ENCODE peak calls at places on chromosomes 6 and 20, in seven cellular contexts. P, K, X, C, L, J and S are unnamed samples.

GRCh38 chr6:112156694-112157093 is 69.3 kb downstream of the FAM229B start:
- DNase-seq in K (no peak), P (no peak), J (no peak), L (no peak), X (no peak), C (no peak), S (no peak)

GRCh38 chr6:21189721-21190120 is 403.8 kb upstream of the SOX4 start:
- DNase-seq in K (no peak), J (no peak), C (no peak), X (no peak), P (no peak), L (no peak), S (no peak)

GRCh38 chr6:1917628-1918371 is 308.1 kb downstream of the FOXC1 start:
- DNase-seq in C (no peak), J (no peak), L (no peak), X (no peak), P (peak; percentile 65), K (no peak), S (peak; percentile 68)

GRCh38 chr20:45011108-45011526 is 44.8 kb downstream of the STK4 start:
- DNase-seq in P (peak; percentile 73), K (peak; percentile 87), C (no peak), X (no peak), L (peak; percentile 33), J (peak; percentile 49), S (no peak)

GRCh38 chr6:108690326-108691000 is 129.7 kb downstream of the FOXO3 start:
- DNase-seq in J (no peak), P (peak; percentile 35), L (no peak), X (no peak), K (no peak), C (no peak), S (no peak)

GRCh38 chr6:73969982-73970960 is 274.3 kb downstream of the CD109 start:
- DNase-seq in L (no peak), K (no peak), J (peak; percentile 21), X (no peak), C (no peak), P (peak; percentile 77), S (no peak)

GRCh38 chr20:11045412-11046175 is 371.8 kb upstream of the JAG1 start:
- DNase-seq in C (no peak), P (no peak), J (no peak), K (no peak), L (no peak), X (no peak), S (no peak)

GRCh38 chr6:130138909-130139242 is 83.9 kb downstream of the SAMD3 start:
- DNase-seq in K (no peak), C (no peak), J (no peak), L (no peak), P (no peak), X (no peak), S (no peak)

GRCh38 chr6:2914318-2914660 is 11.2 kb upstream of the SERPINB9 start:
- DNase-seq in C (no peak), P (no peak), K (no peak), X (peak; percentile 9), J (no peak), L (no peak), S (no peak)

GRCh38 chr6:149154137-149154900 is 163.2 kb upstream of the TAB2 start:
- DNase-seq in J (no peak), K (no peak), C (no peak), P (no peak), L (no peak), X (no peak), S (peak; percentile 80)

GRCh38 chr20:35006531-35006971 is 50.9 kb downstream of the MYH7B start:
- DNase-seq in P (no peak), X (peak; percentile 35), L (no peak), J (peak; percentile 3), K (peak; percentile 8), C (no peak), S (no peak)

GRCh38 chr6:16524380-16524707 is 236.9 kb downstream of the ATXN1 start:
- DNase-seq in L (no peak), J (no peak), X (no peak), C (no peak), K (no peak), P (peak; percentile 61), S (no peak)

GRCh38 chr20:62952373-62953166 is at the start of gene SLC17A9:
- DNase-seq in X (peak; percentile 98), L (peak; percentile 84), K (peak; percentile 52), J (peak; percentile 32), C (peak; percentile 91), P (peak; percentile 71), S (no peak)

GRCh38 chr20:62949887-62950286 is 2.6 kb upstream of the SLC17A9 start:
- DNase-seq in L (no peak), J (no peak), K (no peak), C (peak; percentile 40), X (no peak), P (no peak), S (no peak)

GRCh38 chr20:62950741-62951140 is 1.8 kb upstream of the SLC17A9 start:
- DNase-seq in L (peak; percentile 13), J (no peak), C (peak; percentile 51), K (no peak), X (no peak), P (no peak), S (no peak)

GRCh38 chr20:62951896-62952372 is 575 bp upstream of the SLC17A9 start:
- DNase-seq in K (no peak), J (no peak), X (no peak), L (no peak), C (peak; percentile 66), P (no peak), S (no peak)

DNA sequence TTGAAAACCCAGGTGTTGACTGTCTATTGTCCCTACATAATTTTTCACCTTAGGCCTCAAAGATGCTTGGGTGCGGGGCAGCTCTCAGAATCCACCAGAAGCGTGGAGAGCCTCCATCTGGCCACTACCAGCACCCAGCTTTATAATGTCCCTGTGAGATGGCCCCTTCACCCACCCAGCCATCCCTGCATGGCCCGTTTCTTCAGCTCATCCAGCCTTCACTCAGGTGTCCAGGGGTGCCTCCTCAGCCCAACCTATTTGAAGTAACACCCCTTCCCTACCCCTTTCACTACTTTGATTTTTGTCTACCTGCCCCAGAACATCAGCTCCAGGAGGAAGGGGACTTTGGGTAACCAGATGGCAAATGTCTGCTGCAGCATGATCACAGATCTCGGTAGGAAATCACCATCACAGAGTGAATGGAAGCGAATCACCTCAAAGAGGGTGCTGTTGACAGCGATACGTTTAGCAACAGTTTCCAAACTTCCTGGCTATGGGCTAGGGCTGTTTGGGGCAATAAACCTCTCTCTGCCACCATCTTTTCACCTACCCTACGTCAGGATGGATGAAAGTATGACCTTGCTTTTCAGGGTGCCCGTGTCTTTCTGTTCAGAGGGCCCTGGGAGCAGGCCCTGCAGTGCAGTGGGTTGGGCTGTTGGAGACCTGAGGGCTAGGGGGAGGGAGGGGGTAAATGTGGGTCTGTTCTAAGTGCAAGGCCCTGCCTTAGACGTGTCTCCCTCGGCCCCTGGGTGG is 1.2 kb upstream of the SLC17A9 start:
- DNase-seq in K (no peak), C (peak; percentile 18), P (no peak), L (no peak), J (no peak), X (no peak), S (no peak)
- H3K4me3 ChIP-seq in K (no peak overlapping the region), C (no peak overlapping the region), P (no peak overlapping the region), L (no peak overlapping the region), J (no peak overlapping the region), X (no peak overlapping the region), S (no peak overlapping the region)

GRCh38 chr20:59743767-59744485 is 139.6 kb downstream of the PHACTR3 start:
- DNase-seq in C (no peak), X (no peak), K (no peak), P (peak; percentile 22), J (no peak), L (no peak), S (no peak)

GRCh38 chr20:59742351-59743095 is 138.2 kb downstream of the PHACTR3 start:
- DNase-seq in K (no peak), J (no peak), X (no peak), L (no peak), C (no peak), P (no peak), S (no peak)

GRCh38 chr20:59744756-59745155 is 140.4 kb downstream of the PHACTR3 start:
- DNase-seq in J (no peak), K (no peak), X (no peak), C (no peak), L (no peak), P (no peak), S (no peak)

GRCh38 chr20:59745201-59745600 is 140.9 kb downstream of the PHACTR3 start:
- DNase-seq in C (no peak), K (no peak), L (no peak), P (no peak), J (no peak), X (no peak), S (no peak)

DNA sequence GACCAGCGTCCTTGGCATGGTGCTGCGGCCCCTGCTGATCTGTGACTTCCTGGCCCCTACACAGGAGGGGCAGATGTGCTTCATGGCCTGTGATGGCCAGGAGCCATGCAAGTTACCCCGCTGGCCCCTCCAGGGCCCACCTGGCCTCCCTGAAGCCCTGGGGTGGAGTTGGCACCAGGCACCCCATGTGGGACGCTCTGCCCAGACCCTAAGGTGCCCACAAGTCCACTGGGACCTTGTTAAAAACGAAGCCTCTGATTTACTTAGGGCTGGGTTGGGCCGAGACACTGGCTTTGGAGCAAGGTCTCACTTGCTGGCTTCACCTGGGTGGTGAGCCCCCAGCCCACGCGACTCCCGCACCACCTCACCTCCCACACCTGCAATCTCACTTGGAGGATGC is 139.0 kb downstream of the PHACTR3 start:
- DNase-seq in K (no peak), L (no peak), J (no peak), P (no peak), C (no peak), X (no peak), S (no peak)
- H3K4me3 ChIP-seq in K (no peak overlapping the region), L (no peak overlapping the region), J (no peak overlapping the region), P (no peak overlapping the region), C (no peak overlapping the region), X (no peak overlapping the region), S (no peak overlapping the region)

DNA sequence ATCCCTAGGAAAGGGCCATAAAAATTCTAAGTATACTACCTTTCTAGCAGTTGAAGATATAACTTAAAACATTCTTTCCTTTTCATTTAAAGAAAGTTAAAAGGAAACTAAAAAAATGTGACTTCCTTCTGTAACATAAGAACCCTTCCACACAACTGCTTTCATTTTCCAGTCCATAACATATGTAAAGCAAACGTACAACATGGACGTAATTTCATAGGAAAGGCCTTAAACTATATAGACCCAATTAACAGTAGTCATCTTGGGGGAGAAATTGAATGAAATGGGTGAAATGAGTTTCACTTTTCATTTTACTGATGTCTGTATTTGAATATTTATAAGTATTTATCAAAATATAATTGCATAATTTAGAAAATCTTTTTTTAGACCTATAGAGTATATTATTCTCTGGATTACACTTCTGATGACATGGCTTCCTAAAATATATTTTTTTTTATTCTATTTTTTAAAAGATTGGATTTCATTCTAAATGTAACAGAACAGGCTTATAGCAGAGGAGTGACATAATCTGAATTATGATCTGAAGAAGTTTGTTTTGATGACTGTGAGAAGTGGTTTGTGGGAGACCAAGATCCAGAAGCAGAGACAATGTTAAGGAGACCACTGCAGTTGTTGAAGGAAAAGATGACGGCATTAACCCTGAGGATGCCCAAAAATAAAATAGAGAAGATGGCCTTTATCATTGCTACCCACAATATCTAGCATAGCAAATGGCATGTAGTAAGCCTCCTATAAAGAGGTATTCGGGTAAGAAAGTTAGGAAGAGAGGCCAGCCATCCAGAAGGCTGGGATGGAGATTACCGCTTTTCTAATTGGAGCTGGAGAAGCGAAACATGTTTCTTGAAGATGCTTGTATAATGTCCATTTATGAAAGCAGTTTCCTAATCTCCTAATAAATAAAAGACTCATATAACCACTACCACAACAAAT is 260.4 kb downstream of the PTPRK start:
- DNase-seq in K (no peak), C (no peak), L (no peak), J (no peak), P (no peak), X (no peak), S (no peak)
- H3K4me3 ChIP-seq in K (no peak overlapping the region), C (peak overlapping the region; percentile 2), L (no peak overlapping the region), J (no peak overlapping the region), P (peak overlapping the region; percentile 37), X (no peak overlapping the region), S (peak overlapping the region; percentile 4)

GRCh38 chr6:142395768-142396231 is 94.0 kb downstream of the ADGRG6 start:
- DNase-seq in L (no peak), K (no peak), C (no peak), J (no peak), P (no peak), X (no peak), S (no peak)
- H3K4me3 ChIP-seq in L (no peak overlapping the region), K (no peak overlapping the region), C (no peak overlapping the region), J (no peak overlapping the region), P (no peak overlapping the region), X (no peak overlapping the region), S (no peak overlapping the region)